ENCODE peak calls at places on chromosomes 1 and 21, in nine cellular contexts. X is AG09319, A is OCI-LY7, I is choroid plexus epithelial cell, S is nephron progenitor cell, Q is uterus, H is pancreas, O is K562, N is upper lobe of right lung. J is an unnamed sample.

GRCh38 chr1:30148676-30149075 is 574.7 kb downstream of the MATN1 start:
- DNase-seq in I (no peak), Q (no peak), H (no peak), A (no peak), S (no peak), X (no peak), O (no peak), N (no peak), J (no peak)

GRCh38 chr1:50352428-50352827 is 70.8 kb downstream of the DMRTA2 start:
- DNase-seq in I (no peak), N (no peak), H (no peak), Q (no peak), X (no peak), A (no peak), S (no peak), O (no peak), J (no peak)

GRCh38 chr1:28893403-28894102 is 20.8 kb upstream of the EPB41 start:
- DNase-seq in Q (no peak), I (peak), A (peak), O (peak), H (no peak), S (peak), X (peak), N (no peak), J (no peak)

GRCh38 chr1:230010618-230011332 is 56.3 kb upstream of the GALNT2 start:
- DNase-seq in A (no peak), S (no peak), Q (no peak), O (no peak), N (no peak), X (no peak), I (no peak), H (no peak), J (no peak)

GRCh38 chr21:34523019-34523418 is 11.0 kb upstream of the KCNE1 start:
- DNase-seq in H (no peak), X (no peak), N (no peak), Q (no peak), A (no peak), I (no peak), O (no peak), S (no peak), J (no peak)

GRCh38 chr1:56390540-56390867 is 188.9 kb downstream of the PLPP3 start:
- DNase-seq in Q (no peak), S (no peak), N (no peak), H (no peak), O (no peak), I (no peak), X (no peak), A (no peak), J (no peak)

GRCh38 chr1:168560370-168560769 is 16.0 kb upstream of the XCL1 start:
- DNase-seq in Q (no peak), I (no peak), H (no peak), A (no peak), N (no peak), X (no peak), S (no peak), O (no peak), J (no peak)

GRCh38 chr1:1927751-1928150 is 8.7 kb upstream of the TMEM52 start:
- DNase-seq in S (no peak), I (no peak), Q (no peak), X (no peak), N (no peak), H (peak), A (no peak), O (no peak), J (no peak)

GRCh38 chr21:42097860-42098259 is 26.7 kb downstream of the UMODL1 start:
- DNase-seq in H (no peak), O (no peak), X (peak), N (no peak), I (peak), S (no peak), Q (no peak), A (no peak), J (peak)

GRCh38 chr1:115240321-115240720 is 97.7 kb downstream of the NGF start:
- DNase-seq in N (no peak), S (no peak), O (no peak), I (no peak), X (no peak), Q (no peak), H (no peak), A (no peak), J (no peak)

DNA sequence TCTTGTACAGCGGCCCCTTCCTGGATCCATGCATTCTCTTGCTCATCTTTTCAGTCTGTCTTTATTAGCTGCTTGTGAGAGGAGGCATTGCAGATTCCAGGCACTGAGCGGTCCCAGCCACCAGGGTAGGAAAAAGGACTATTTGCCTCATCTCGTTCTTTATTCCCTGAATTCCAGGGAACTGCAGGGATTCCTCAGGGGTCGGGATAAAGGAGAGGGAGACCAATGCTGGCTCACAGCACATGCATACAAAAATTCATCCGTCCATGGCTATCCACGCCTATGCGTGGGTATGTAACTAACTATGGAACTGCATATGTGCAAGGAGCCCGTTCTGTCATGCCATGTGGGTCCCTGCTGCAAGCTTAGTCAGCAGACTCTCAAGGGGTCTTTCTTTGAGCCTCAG is 879 bp upstream of the PLPPR5 start:
- DNase-seq in A (no peak), I (peak), S (no peak), Q (no peak), O (no peak), H (no peak), N (no peak), X (no peak), J (no peak)
- TF ChIP-seq CTCF in A (no peak), I (no peak), S (no peak), Q (no peak), O (no peak), H (no peak), N (no peak), X (no peak), J (no peak)

GRCh38 chr1:62918706-62919105 is 134.8 kb downstream of the ATG4C start:
- DNase-seq in Q (no peak), H (no peak), N (no peak), I (no peak), O (no peak), X (no peak), A (no peak), S (no peak), J (no peak)
- TF ChIP-seq CTCF in Q (no peak), H (no peak), N (no peak), I (no peak), O (no peak), X (no peak), A (no peak), S (no peak), J (no peak)

DNA sequence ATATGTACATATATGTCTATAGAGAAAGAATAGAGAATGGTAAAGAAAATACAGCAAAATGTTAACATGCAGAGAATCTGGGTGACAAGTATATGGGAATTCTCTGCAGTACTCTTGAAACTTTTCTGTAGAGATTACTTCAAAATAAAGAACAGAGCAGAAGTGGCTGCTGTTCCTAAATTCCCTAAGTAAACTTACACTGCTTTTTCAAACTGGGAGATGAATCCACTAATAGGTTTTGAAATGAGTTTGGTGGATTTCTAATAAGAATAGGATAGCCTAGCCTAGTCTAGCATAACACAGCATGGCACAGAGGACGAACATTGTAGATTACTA is 450 bp upstream of the CR2 start:
- DNase-seq in I (no peak), H (no peak), N (no peak), Q (no peak), S (no peak), X (no peak), A (no peak), O (no peak), J (no peak)
- TF ChIP-seq CTCF in I (no peak), H (no peak), N (no peak), Q (no peak), S (no peak), X (no peak), A (no peak), O (no peak), J (no peak)

DNA sequence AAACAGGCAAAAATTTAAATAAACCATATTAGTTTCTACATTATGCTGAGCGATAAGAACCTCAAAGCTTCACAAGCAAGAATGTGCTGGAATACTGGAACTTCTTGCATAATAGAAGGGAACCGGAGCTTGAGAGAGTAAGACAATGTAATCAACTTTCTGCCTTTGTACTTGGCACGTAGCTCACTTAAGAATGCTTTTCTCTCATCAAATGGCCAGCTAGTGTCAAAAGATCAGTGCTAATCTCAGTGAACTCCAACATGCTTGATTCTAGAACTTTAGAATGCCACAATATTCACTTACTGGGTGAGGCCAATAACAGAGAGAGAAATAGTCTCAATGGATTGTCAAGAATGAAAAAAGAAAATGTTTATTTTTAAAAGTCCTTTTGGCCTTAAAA is 486.1 kb upstream of the LRRC7 start:
- DNase-seq in Q (no peak), O (no peak), X (no peak), N (no peak), S (no peak), A (no peak), H (no peak), I (peak), J (no peak)
- TF ChIP-seq CTCF in Q (no peak), O (no peak), X (no peak), N (no peak), S (no peak), A (no peak), H (no peak), I (no peak), J (no peak)

GRCh38 chr1:23483327-23484252 is at the start of gene ASAP3:
- DNase-seq in O (peak), N (peak), H (peak), Q (peak), S (peak), X (no peak), A (no peak), I (peak), J (peak)
- TF ChIP-seq CTCF in O (peak), N (peak), H (no peak), Q (peak), S (no peak), X (peak), A (peak), I (no peak), J (no peak)

DNA sequence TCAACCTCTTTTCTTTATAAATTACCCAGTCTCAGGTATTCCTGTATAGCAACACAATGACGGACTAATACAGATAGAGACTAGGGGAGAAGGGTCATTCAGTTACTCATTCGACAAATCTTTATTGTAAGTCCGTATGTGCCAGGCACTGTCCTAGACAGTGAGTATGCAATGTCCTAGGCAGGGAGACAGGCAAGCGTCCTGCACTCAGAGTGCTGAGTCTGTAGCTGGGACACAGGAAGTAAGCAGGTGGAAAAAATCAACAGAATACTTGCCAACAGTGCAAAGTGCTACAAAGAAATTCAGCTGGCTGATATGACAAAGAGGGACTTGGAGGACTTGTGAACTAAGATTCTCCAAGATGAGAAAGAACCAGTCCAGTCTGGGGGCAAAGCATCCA is 92.2 kb upstream of the ZBTB40 start:
- DNase-seq in O (no peak), S (no peak), N (no peak), A (no peak), H (no peak), X (no peak), Q (no peak), I (no peak), J (peak)
- TF ChIP-seq CTCF in O (no peak), S (no peak), N (no peak), A (no peak), H (no peak), X (no peak), Q (no peak), I (no peak), J (no peak)

GRCh38 chr1:208430220-208430619 is 186.0 kb upstream of the PLXNA2 start:
- DNase-seq in X (no peak), N (no peak), A (no peak), H (no peak), I (no peak), Q (no peak), O (no peak), S (no peak), J (no peak)
- TF ChIP-seq CTCF in X (no peak), N (no peak), A (no peak), H (no peak), I (no peak), Q (no peak), O (no peak), S (no peak), J (no peak)

J was measured in thyroid gland.